ENCODE peak calls at places on chromosomes 3 and 15, in six cellular contexts. Y is H1, M is HepG2, K is tibial nerve, Z is A549, F is stomach. J is an unnamed sample.

GRCh38 chr15:80154336-80154735 is 1.5 kb downstream of the FAH start:
- DNase-seq in Y (no peak), M (peak; percentile 72), K (no peak), Z (no peak), F (no peak), J (no peak)

GRCh38 chr15:68818671-68819450 is 1.8 kb downstream of the ANP32A start:
- DNase-seq in Y (no peak), M (peak; percentile 24), K (no peak), Z (peak; percentile 53), F (peak; percentile 35), J (peak; percentile 92)

GRCh38 chr3:126721246-126721645 is 17.2 kb downstream of the CHCHD6 start:
- DNase-seq in Y (no peak), M (no peak), K (no peak), Z (no peak), F (no peak), J (no peak)

GRCh38 chr3:45330500-45331295 is 57.7 kb upstream of the LARS2 start:
- DNase-seq in Y (no peak), M (no peak), K (no peak), Z (no peak), F (no peak), J (no peak)

GRCh38 chr3:45952456-45952855 is 9.2 kb downstream of the CXCR6 start:
- DNase-seq in Y (no peak), M (no peak), K (no peak), Z (no peak), F (no peak), J (no peak)

GRCh38 chr3:177431525-177432255 is 234.4 kb upstream of the TBL1XR1 start:
- DNase-seq in Y (no peak), M (no peak), K (no peak), Z (no peak), F (no peak), J (no peak)

GRCh38 chr15:68930268-68931022 is at the start of gene SPESP1:
- DNase-seq in Y (no peak), M (no peak), K (peak; percentile 19), Z (no peak), F (peak; percentile 49), J (peak; percentile 94)

GRCh38 chr15:32870240-32871033 is 152.6 kb downstream of the GREM1 start:
- DNase-seq in Y (no peak), M (no peak), K (no peak), Z (no peak), F (peak; percentile 30), J (no peak)

GRCh38 chr3:29721789-29722188 is 440.9 kb downstream of the RBMS3 start:
- DNase-seq in Y (no peak), M (no peak), K (no peak), Z (no peak), F (no peak), J (no peak)

GRCh38 chr3:144482876-144483275 is 511.3 kb downstream of the DIPK2A start:
- DNase-seq in Y (no peak), M (no peak), K (no peak), Z (no peak), F (no peak), J (no peak)

GRCh38 chr15:31344824-31345605 is 18.4 kb downstream of the KLF13 start:
- DNase-seq in Y (no peak), M (no peak), K (no peak), Z (no peak), F (no peak), J (no peak)

GRCh38 chr3:134666466-134666865 is 15.6 kb upstream of the KY start:
- DNase-seq in Y (no peak), M (no peak), K (no peak), Z (no peak), F (no peak), J (no peak)

GRCh38 chr3:194592798-194593752 is 40.1 kb downstream of the TMEM44 start:
- DNase-seq in Y (no peak), M (no peak), K (no peak), Z (peak; percentile 76), F (peak; percentile 29), J (no peak)

DNA sequence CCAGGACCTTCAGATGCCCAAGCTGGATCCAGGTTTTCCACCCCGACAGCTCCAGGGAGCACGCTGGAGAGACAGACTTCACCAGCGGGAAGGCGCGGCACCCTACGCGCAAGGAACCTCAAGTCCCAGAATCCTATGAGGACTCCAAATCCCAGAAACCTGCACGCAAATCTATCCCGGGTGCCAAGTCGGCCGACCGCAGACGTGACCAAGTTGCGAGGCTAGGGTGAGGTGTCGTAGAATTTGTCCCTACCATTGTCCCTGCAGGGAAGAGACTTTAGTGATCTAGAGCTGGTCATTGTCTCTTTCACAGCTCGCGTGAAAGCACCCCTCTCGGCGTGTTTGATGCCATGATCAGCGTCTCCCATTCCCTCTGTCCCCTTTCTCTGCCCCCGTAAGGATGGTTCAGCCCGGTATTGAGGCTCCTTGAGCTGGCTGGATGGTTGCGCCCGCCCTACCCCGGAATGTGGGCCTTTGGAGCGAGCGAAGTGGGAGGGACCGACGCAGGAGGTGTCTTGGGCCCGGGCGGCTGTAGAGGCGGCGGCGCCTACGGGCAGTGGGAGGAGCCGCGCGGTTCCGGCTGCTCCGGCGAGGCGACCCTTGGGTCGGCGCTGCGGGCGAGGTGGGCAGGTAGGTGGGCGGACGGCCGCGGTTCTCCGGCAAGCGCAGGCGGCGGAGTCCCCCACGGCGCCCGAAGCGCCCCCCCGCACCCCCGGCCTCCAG is at the start of gene PRKCI:
- DNase-seq in Y (peak; percentile 86), M (peak; percentile 89), K (peak; percentile 84), Z (peak; percentile 98), F (peak; percentile 96), J (peak; percentile 94)
- TF ChIP-seq EP300 in Y (peak; percentile 100), M (peak; percentile 8), K (peak; percentile 92), Z (no peak), F (no peak), J (peak; percentile 36)

DNA sequence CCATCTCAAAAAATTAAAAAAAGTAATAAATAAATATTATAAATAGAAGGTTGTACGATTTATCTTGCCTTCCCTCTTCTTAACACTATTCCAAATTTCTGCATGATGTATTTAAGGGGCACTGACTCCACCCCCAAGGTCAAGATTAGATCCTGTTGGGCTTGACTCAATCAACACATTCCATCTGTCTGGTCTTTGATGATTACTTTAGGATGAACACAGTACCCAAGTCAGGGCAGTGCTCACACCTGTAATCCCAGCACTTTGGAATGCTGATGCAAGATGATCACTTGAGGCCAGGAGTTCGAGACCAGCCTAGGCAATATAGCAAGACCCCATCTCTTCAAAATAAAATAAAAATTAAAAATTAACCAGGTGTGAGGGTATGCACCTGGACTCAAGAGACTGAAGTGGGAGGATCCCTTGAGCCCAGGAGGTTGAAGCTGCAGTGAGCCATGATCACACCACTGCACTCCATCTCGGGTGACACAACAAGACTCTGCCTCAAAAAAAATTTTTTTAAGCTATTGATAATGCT is 14.1 kb upstream of the ATP1B3 start:
- DNase-seq in Y (no peak), M (no peak), K (no peak), Z (no peak), F (no peak), J (no peak)
- TF ChIP-seq EP300 in Y (no peak), M (no peak), K (no peak), Z (no peak), F (no peak), J (no peak)

GRCh38 chr3:107217161-107217560 is 160.1 kb upstream of the CCDC54 start:
- DNase-seq in Y (no peak), M (no peak), K (no peak), Z (no peak), F (no peak), J (no peak)
- TF ChIP-seq EP300 in Y (no peak), M (no peak), K (no peak), Z (peak; percentile 43), F (no peak), J (no peak)

DNA sequence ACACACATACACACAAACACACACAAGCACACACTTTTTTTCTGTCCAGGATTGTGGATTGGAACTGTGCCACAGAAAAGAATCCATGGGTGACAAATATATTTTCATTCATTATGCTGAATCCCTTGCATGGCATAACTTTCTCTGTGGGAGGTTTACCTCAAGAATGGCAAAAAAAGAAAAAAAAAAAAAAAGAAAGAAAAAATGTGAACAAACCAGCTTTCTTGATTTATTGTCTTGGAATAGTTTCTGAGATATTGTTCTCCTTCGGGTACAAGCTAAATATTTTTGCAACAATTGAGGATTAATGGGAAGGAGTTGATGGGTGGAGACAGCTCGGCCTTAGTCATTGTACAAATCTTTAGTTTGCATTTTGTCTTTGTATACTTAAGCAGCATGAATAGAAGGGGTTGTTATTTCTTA is 153.1 kb downstream of the GMNC start:
- DNase-seq in Y (no peak), M (no peak), K (no peak), Z (no peak), F (no peak), J (no peak)
- TF ChIP-seq EP300 in Y (no peak), M (no peak), K (no peak), Z (no peak), F (no peak), J (no peak)

DNA sequence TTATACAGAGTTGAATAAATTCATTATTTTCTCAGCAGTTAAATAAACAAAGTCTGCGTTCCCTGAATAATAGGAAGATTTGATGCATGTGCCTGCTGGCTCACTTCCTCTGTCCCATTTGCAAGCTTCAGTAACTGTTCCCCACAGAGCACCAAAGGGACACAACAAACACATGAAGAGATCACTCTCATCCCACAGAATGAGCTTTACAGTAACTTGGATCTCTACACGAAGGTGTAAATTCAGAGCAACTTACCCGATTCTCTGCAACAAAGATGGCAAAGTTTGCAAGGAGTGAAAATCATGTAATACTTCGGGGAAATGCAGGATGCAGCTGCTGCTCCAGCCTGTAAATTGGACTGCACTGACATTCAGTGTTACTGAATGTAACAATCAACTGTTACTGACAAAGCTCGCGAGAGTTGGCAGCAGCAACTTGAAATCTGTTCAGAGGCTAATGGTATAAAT is at the start of gene BCHE:
- DNase-seq in Y (no peak), M (no peak), K (peak; percentile 18), Z (peak; percentile 4), F (no peak), J (no peak)
- TF ChIP-seq EP300 in Y (no peak), M (no peak), K (no peak), Z (no peak), F (no peak), J (no peak)

GRCh38 chr3:54131026-54131605 is 8.8 kb downstream of the CACNA2D3 start:
- DNase-seq in Y (no peak), M (no peak), K (no peak), Z (no peak), F (no peak), J (no peak)

GRCh38 chr3:54134155-54134554 is 11.8 kb downstream of the CACNA2D3 start:
- DNase-seq in Y (no peak), M (no peak), K (no peak), Z (no peak), F (no peak), J (no peak)

GRCh38 chr3:54132685-54133084 is 10.3 kb downstream of the CACNA2D3 start:
- DNase-seq in Y (no peak), M (no peak), K (no peak), Z (no peak), F (no peak), J (no peak)

GRCh38 chr3:54134713-54135112 is 12.4 kb downstream of the CACNA2D3 start:
- DNase-seq in Y (no peak), M (no peak), K (no peak), Z (no peak), F (no peak), J (peak; percentile 51)

GRCh38 chr3:54133196-54133595 is 10.8 kb downstream of the CACNA2D3 start:
- DNase-seq in Y (no peak), M (no peak), K (no peak), Z (no peak), F (no peak), J (no peak)
- TF ChIP-seq EP300 in Y (no peak), M (no peak), K (no peak), Z (no peak), F (no peak), J (no peak)